ENCODE peak calls at places on chromosomes 5 and 9, in six cellular contexts. N, U, J, Y, W and D are unnamed samples.

GRCh38 chr5:102955463-102955862 is 164.5 kb downstream of the GIN1 start:
- DNase-seq in N (no peak), U (no peak), J (no peak), Y (no peak), W (no peak), D (no peak)

GRCh38 chr9:16639644-16640043 is 230.8 kb downstream of the BNC2 start:
- DNase-seq in N (no peak), U (no peak), J (no peak), Y (no peak), W (no peak), D (no peak)

GRCh38 chr9:113309204-113309813 is 6.1 kb upstream of the RNF183 start:
- DNase-seq in N (no peak), U (no peak), J (peak; percentile 59), Y (peak; percentile 28), W (no peak), D (no peak)

GRCh38 chr5:122202952-122203351 is 73.6 kb downstream of the ZNF474 start:
- DNase-seq in N (no peak), U (no peak), J (peak; percentile 36), Y (no peak), W (no peak), D (no peak)

GRCh38 chr9:18393340-18394130 is 80.4 kb upstream of the ADAMTSL1 start:
- DNase-seq in N (peak; percentile 33), U (peak; percentile 25), J (peak; percentile 96), Y (peak; percentile 76), W (no peak), D (no peak)

GRCh38 chr5:30849801-30850370 is 343.6 kb upstream of the CDH6 start:
- DNase-seq in N (no peak), U (no peak), J (peak; percentile 86), Y (no peak), W (no peak), D (no peak)

GRCh38 chr5:139733698-139734491 is 61.7 kb upstream of the PSD2 start:
- DNase-seq in N (no peak), U (peak; percentile 47), J (no peak), Y (peak; percentile 68), W (no peak), D (no peak)

GRCh38 chr5:124162782-124163532 is 583.5 kb downstream of the ZNF608 start:
- DNase-seq in N (peak; percentile 22), U (no peak), J (peak; percentile 44), Y (peak; percentile 70), W (no peak), D (no peak)

GRCh38 chr5:66828551-66829421 is 232.6 kb downstream of the MAST4 start:
- DNase-seq in N (peak; percentile 72), U (peak; percentile 23), J (peak; percentile 71), Y (peak; percentile 64), W (no peak), D (peak; percentile 6)

GRCh38 chr9:134641173-134641985 is at the start of gene COL5A1:
- DNase-seq in N (peak; percentile 91), U (peak; percentile 86), J (peak; percentile 91), Y (peak; percentile 83), W (peak; percentile 77), D (no peak)

GRCh38 chr5:77518304-77518703 is 26.2 kb upstream of the WDR41 start:
- DNase-seq in N (no peak), U (no peak), J (peak; percentile 2), Y (no peak), W (no peak), D (no peak)
- H3K4me3 ChIP-seq in N (no peak overlapping the region), U (no peak overlapping the region), J (no peak overlapping the region), Y (no peak overlapping the region), W (no peak overlapping the region), D (no peak overlapping the region)

GRCh38 chr9:133120343-133121199 is 469 bp downstream of the RALGDS start:
- DNase-seq in N (no peak), U (no peak), J (no peak), Y (no peak), W (no peak), D (no peak)
- TF ChIP-seq POLR2A in N (no peak), U (peak; percentile 51), J (no peak), Y (no peak), W (peak; percentile 44), D (peak; percentile 49)

GRCh38 chr5:174409070-174409469 is 315.3 kb upstream of the MSX2 start:
- DNase-seq in N (no peak), U (no peak), J (no peak), Y (no peak), W (no peak), D (no peak)
- TF ChIP-seq CTCF in N (no peak), U (no peak), J (peak; percentile 4), Y (no peak), W (no peak), D (no peak)

DNA sequence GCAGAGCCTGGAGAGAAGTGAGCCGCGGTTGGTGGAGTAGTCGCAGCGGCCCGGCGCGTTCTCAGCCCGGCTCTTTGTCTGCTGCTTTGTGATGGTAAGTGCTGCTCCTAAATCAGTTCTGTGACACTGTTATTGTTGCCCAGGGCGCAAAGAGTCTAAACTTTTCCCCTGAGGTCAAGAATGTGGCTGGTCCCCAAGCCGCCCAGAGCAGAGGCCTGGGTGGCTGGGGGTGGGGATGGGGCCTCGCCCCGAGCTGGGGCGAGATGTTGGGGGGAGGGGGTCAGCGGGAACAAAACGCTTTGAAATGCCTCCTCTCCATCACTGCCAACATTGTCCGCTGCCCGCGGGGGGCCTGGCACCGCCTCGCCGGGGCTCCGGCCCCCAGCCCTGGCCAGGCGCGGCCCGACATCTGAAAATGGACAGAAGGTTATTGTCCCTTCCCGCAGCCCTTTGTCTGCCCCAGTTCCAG is 11.7 kb upstream of the CERCAM start:
- DNase-seq in N (no peak), U (no peak), J (no peak), Y (no peak), W (no peak), D (no peak)
- H3K4me3 ChIP-seq in N (no peak overlapping the region), U (no peak overlapping the region), J (no peak overlapping the region), Y (no peak overlapping the region), W (no peak overlapping the region), D (no peak overlapping the region)

GRCh38 chr9:114503522-114504340 is 1.5 kb downstream of the WHRN start:
- DNase-seq in N (no peak), U (no peak), J (no peak), Y (no peak), W (no peak), D (no peak)

GRCh38 chr9:114500583-114501292 is 4.5 kb downstream of the WHRN start:
- DNase-seq in N (no peak), U (no peak), J (no peak), Y (no peak), W (no peak), D (no peak)

GRCh38 chr9:114503009-114503408 is 2.3 kb downstream of the WHRN start:
- DNase-seq in N (no peak), U (no peak), J (no peak), Y (peak; percentile 43), W (no peak), D (no peak)

GRCh38 chr9:114499941-114500528 is 5.2 kb downstream of the WHRN start:
- DNase-seq in N (no peak), U (no peak), J (no peak), Y (no peak), W (no peak), D (no peak)

DNA sequence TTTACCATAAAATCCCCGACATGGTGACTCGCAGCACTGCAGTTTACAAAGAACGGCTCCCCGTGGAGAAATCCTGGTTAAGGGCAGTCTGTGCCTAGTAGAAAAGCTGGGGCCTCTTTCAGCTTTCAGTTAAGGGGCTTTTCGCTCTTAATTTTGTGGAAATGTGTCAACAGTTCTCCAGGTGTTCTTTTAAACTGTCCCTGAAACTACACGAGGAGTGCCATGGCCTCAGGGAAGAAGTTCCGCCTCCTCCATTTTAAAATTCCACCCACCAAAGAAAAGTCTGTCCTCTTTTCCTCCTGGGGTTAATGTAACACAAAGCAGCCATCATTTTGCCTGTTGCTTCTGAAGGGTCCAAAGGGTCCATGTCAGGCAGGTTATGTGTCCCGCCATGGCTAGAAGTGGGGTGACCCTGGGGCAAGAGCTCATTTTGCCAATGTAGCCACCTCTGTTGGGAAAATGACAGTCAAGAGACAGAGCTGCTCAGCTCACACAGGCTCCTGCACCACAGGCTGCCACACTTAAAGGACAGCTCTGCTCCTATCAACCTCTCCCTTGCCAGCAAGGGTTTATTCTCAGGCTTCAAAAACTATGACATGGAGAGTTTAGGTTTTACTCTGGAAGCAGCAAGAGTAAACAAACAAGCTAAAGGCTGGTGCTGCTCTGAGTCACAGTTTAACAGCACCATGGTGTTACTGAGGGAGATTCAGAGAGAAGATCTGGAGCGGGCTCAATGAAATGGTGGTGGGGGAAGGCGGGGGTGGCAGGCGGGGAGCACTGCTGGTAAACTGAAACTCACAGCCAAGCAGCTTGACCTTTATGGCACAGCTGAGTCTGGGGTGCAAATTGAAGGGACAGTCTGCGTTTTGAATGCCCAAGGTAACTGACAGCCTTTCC is 3.2 kb downstream of the WHRN start:
- DNase-seq in N (no peak), U (no peak), J (peak; percentile 81), Y (no peak), W (no peak), D (no peak)
- TF ChIP-seq POLR2A in N (no peak), U (no peak), J (peak; percentile 31), Y (no peak), W (no peak), D (no peak)

GRCh38 chr5:18778226-18778625 is 1144.0 kb downstream of the TAF11L14 start:
- DNase-seq in N (no peak), U (no peak), J (no peak), Y (no peak), W (no peak), D (no peak)

GRCh38 chr5:18771097-18771610 is 1136.9 kb downstream of the TAF11L14 start:
- DNase-seq in N (no peak), U (no peak), J (no peak), Y (no peak), W (no peak), D (no peak)

GRCh38 chr5:18772475-18772874 is 1138.2 kb downstream of the TAF11L14 start:
- DNase-seq in N (no peak), U (no peak), J (no peak), Y (no peak), W (no peak), D (no peak)
- TF ChIP-seq CTCF in N (no peak), U (no peak), J (no peak), Y (no peak), W (no peak), D (peak; percentile 46)